ENCODE peak calls at places on chromosome 10, in six cellular contexts. One of them, this sample, is unnamed.

GRCh38 chr10:131567279-131568162 is 256.0 kb upstream of the TCERG1L start:
- DNase-seq in Caki2: no peak
- DNase-seq in RKO: no peak
- DNase-seq in NCI-H1417: no peak
- DNase-seq in mammary epithelial cell: no peak
- DNase-seq in nephron progenitor cell: no peak
- DNase-seq in this sample: no peak

GRCh38 chr10:78185693-78186055 is 152.0 kb downstream of the RPS24 start:
- DNase-seq in NCI-H1417: peak
- DNase-seq in RKO: no peak
- DNase-seq in Caki2: peak
- DNase-seq in nephron progenitor cell: no peak
- DNase-seq in mammary epithelial cell: no peak
- DNase-seq in this sample: peak

GRCh38 chr10:101629781-101630419 is 41.8 kb downstream of the DPCD start:
- DNase-seq in Caki2: no peak
- DNase-seq in NCI-H1417: no peak
- DNase-seq in mammary epithelial cell: no peak
- DNase-seq in RKO: no peak
- DNase-seq in nephron progenitor cell: no peak
- DNase-seq in this sample: no peak

GRCh38 chr10:58237014-58237830 is 30.5 kb downstream of the IPMK start:
- DNase-seq in Caki2: peak
- DNase-seq in nephron progenitor cell: no peak
- DNase-seq in mammary epithelial cell: peak
- DNase-seq in NCI-H1417: no peak
- DNase-seq in RKO: peak
- DNase-seq in this sample: no peak

GRCh38 chr10:75422913-75423312 is 8.5 kb upstream of the LRMDA start:
- DNase-seq in NCI-H1417: no peak
- DNase-seq in mammary epithelial cell: no peak
- DNase-seq in nephron progenitor cell: no peak
- DNase-seq in RKO: no peak
- DNase-seq in Caki2: no peak
- DNase-seq in this sample: no peak

GRCh38 chr10:35882422-35883150 is 240.5 kb upstream of the FZD8 start:
- DNase-seq in nephron progenitor cell: peak
- DNase-seq in NCI-H1417: no peak
- DNase-seq in Caki2: no peak
- DNase-seq in mammary epithelial cell: no peak
- DNase-seq in RKO: no peak
- DNase-seq in this sample: no peak

GRCh38 chr10:11950325-11951018 is 92.1 kb downstream of the UPF2 start:
- DNase-seq in RKO: no peak
- DNase-seq in NCI-H1417: no peak
- DNase-seq in mammary epithelial cell: no peak
- DNase-seq in nephron progenitor cell: no peak
- DNase-seq in Caki2: no peak
- DNase-seq in this sample: no peak

GRCh38 chr10:124605481-124605855 is 138.7 kb downstream of the FAM53B start:
- DNase-seq in Caki2: no peak
- DNase-seq in RKO: no peak
- DNase-seq in mammary epithelial cell: no peak
- DNase-seq in nephron progenitor cell: no peak
- DNase-seq in NCI-H1417: no peak
- DNase-seq in this sample: no peak

GRCh38 chr10:8050561-8051108 is 3.9 kb upstream of the GATA3 start:
- DNase-seq in mammary epithelial cell: peak
- DNase-seq in nephron progenitor cell: peak
- DNase-seq in NCI-H1417: peak
- DNase-seq in RKO: no peak
- DNase-seq in Caki2: no peak
- DNase-seq in this sample: no peak

GRCh38 chr10:74932648-74933047 is 106.2 kb downstream of the KAT6B start:
- DNase-seq in Caki2: no peak
- DNase-seq in RKO: no peak
- DNase-seq in NCI-H1417: peak
- DNase-seq in mammary epithelial cell: no peak
- DNase-seq in nephron progenitor cell: no peak
- DNase-seq in this sample: no peak

GRCh38 chr10:101961591-101962498 is 94.1 kb downstream of the ARMH3 start:
- DNase-seq in Caki2: no peak
- DNase-seq in nephron progenitor cell: peak
- DNase-seq in mammary epithelial cell: no peak
- DNase-seq in RKO: peak
- DNase-seq in NCI-H1417: peak
- DNase-seq in this sample: no peak

GRCh38 chr10:122391875-122392274 is 17.4 kb downstream of the PLEKHA1 start:
- DNase-seq in NCI-H1417: no peak
- DNase-seq in RKO: no peak
- DNase-seq in nephron progenitor cell: no peak
- DNase-seq in mammary epithelial cell: no peak
- DNase-seq in Caki2: no peak
- DNase-seq in this sample: no peak

GRCh38 chr10:35707642-35708425 is 65.7 kb upstream of the FZD8 start:
- DNase-seq in nephron progenitor cell: no peak
- DNase-seq in RKO: no peak
- DNase-seq in Caki2: peak
- DNase-seq in NCI-H1417: no peak
- DNase-seq in mammary epithelial cell: no peak
- DNase-seq in this sample: no peak

GRCh38 chr10:75083972-75084833 is 27.3 kb upstream of the SAMD8 start:
- DNase-seq in Caki2: no peak
- DNase-seq in NCI-H1417: no peak
- DNase-seq in mammary epithelial cell: no peak
- DNase-seq in RKO: no peak
- DNase-seq in nephron progenitor cell: no peak
- DNase-seq in this sample: no peak

GRCh38 chr10:43221419-43222293 is 45.2 kb downstream of the RASGEF1A start:
- DNase-seq in mammary epithelial cell: no peak
- DNase-seq in NCI-H1417: no peak
- DNase-seq in RKO: peak
- DNase-seq in nephron progenitor cell: peak
- DNase-seq in Caki2: no peak
- DNase-seq in this sample: no peak

GRCh38 chr10:24494777-24495176 is 228.9 kb downstream of the ARHGAP21 start:
- DNase-seq in mammary epithelial cell: no peak
- DNase-seq in RKO: no peak
- DNase-seq in nephron progenitor cell: no peak
- DNase-seq in Caki2: no peak
- DNase-seq in NCI-H1417: no peak
- DNase-seq in this sample: no peak

GRCh38 chr10:12902959-12903358 is 98.6 kb downstream of the CCDC3 start:
- DNase-seq in NCI-H1417: no peak
- DNase-seq in nephron progenitor cell: peak
- DNase-seq in RKO: no peak
- DNase-seq in Caki2: no peak
- DNase-seq in mammary epithelial cell: no peak
- DNase-seq in this sample: no peak

GRCh38 chr10:132712698-132713232 is 73.2 kb downstream of the NKX6-2 start:
- DNase-seq in NCI-H1417: no peak
- DNase-seq in Caki2: no peak
- DNase-seq in nephron progenitor cell: no peak
- DNase-seq in mammary epithelial cell: no peak
- DNase-seq in RKO: no peak
- DNase-seq in this sample: no peak

GRCh38 chr10:51683031-51683830 is 16.2 kb downstream of the CSTF2T start:
- DNase-seq in NCI-H1417: no peak
- DNase-seq in nephron progenitor cell: no peak
- DNase-seq in RKO: no peak
- DNase-seq in Caki2: no peak
- DNase-seq in mammary epithelial cell: no peak
- DNase-seq in this sample: no peak

GRCh38 chr10:49668684-49669083 is 10.8 kb upstream of the C10orf53 start:
- DNase-seq in mammary epithelial cell: no peak
- DNase-seq in NCI-H1417: no peak
- DNase-seq in nephron progenitor cell: no peak
- DNase-seq in RKO: no peak
- DNase-seq in Caki2: no peak
- DNase-seq in this sample: no peak

GRCh38 chr10:120825878-120826383 is 25.2 kb upstream of the WDR11 start:
- DNase-seq in RKO: no peak
- DNase-seq in NCI-H1417: no peak
- DNase-seq in mammary epithelial cell: no peak
- DNase-seq in nephron progenitor cell: no peak
- DNase-seq in Caki2: no peak
- DNase-seq in this sample: no peak

GRCh38 chr10:33217854-33218253 is 116.6 kb downstream of the NRP1 start:
- DNase-seq in mammary epithelial cell: peak
- DNase-seq in NCI-H1417: no peak
- DNase-seq in RKO: no peak
- DNase-seq in Caki2: no peak
- DNase-seq in nephron progenitor cell: no peak
- DNase-seq in this sample: no peak

GRCh38 chr10:21993360-21994001 is 10.0 kb downstream of the DNAJC1 start:
- DNase-seq in nephron progenitor cell: no peak
- DNase-seq in NCI-H1417: peak
- DNase-seq in RKO: peak
- DNase-seq in mammary epithelial cell: peak
- DNase-seq in Caki2: peak
- DNase-seq in this sample: no peak

GRCh38 chr10:34757933-34758332 is 57.2 kb downstream of the PARD3 start:
- DNase-seq in NCI-H1417: no peak
- DNase-seq in mammary epithelial cell: no peak
- DNase-seq in RKO: no peak
- DNase-seq in Caki2: no peak
- DNase-seq in nephron progenitor cell: no peak
- DNase-seq in this sample: no peak

GRCh38 chr10:34305189-34305588 is 509.9 kb downstream of the PARD3 start:
- DNase-seq in mammary epithelial cell: peak
- DNase-seq in RKO: no peak
- DNase-seq in Caki2: no peak
- DNase-seq in NCI-H1417: no peak
- DNase-seq in nephron progenitor cell: peak
- DNase-seq in this sample: peak

GRCh38 chr10:70662362-70663220 is 9.7 kb upstream of the ADAMTS14 start:
- DNase-seq in nephron progenitor cell: no peak
- DNase-seq in mammary epithelial cell: no peak
- DNase-seq in RKO: no peak
- DNase-seq in Caki2: no peak
- DNase-seq in NCI-H1417: no peak
- DNase-seq in this sample: no peak

GRCh38 chr10:78714225-78714624 is 354.5 kb upstream of the ZMIZ1 start:
- DNase-seq in Caki2: no peak
- DNase-seq in nephron progenitor cell: no peak
- DNase-seq in mammary epithelial cell: no peak
- DNase-seq in RKO: no peak
- DNase-seq in NCI-H1417: no peak
- DNase-seq in this sample: no peak

GRCh38 chr10:27701971-27702537 is 43.6 kb downstream of the MKX start:
- DNase-seq in nephron progenitor cell: no peak
- DNase-seq in NCI-H1417: no peak
- DNase-seq in mammary epithelial cell: no peak
- DNase-seq in Caki2: no peak
- DNase-seq in RKO: no peak
- DNase-seq in this sample: no peak

GRCh38 chr10:51547941-51548340 is 151.5 kb downstream of the CSTF2T start:
- DNase-seq in NCI-H1417: no peak
- DNase-seq in mammary epithelial cell: no peak
- DNase-seq in Caki2: no peak
- DNase-seq in RKO: no peak
- DNase-seq in nephron progenitor cell: no peak
- DNase-seq in this sample: no peak